ENCODE peak calls at places on chromosomes 4 and X, in seven cellular contexts. Z, H, F, A, K, G and B are unnamed samples.

GRCh38 chrX:19839770-19840254 is 47.6 kb downstream of the SH3KBP1 start:
- DNase-seq in K (no peak), A (peak; percentile 46), H (no peak), Z (no peak), G (peak; percentile 64), F (no peak), B (no peak)

GRCh38 chr4:1631136-1631535 is 53.0 kb downstream of the FAM53A start:
- DNase-seq in G (no peak), F (no peak), K (no peak), A (no peak), Z (no peak), H (no peak), B (no peak)

GRCh38 chrX:68647156-68647957 is at the start of gene STARD8:
- DNase-seq in H (peak; percentile 55), G (no peak), K (peak; percentile 45), Z (peak; percentile 75), A (peak; percentile 34), F (peak; percentile 72), B (no peak)

GRCh38 chr4:169116270-169116901 is 106.3 kb upstream of the CBR4 start:
- DNase-seq in Z (no peak), A (peak; percentile 84), H (no peak), K (peak; percentile 63), F (peak; percentile 65), G (no peak), B (no peak)

GRCh38 chrX:72306851-72307645 is 1.3 kb upstream of the CITED1 start:
- DNase-seq in K (peak; percentile 66), A (peak; percentile 70), F (peak; percentile 72), G (no peak), H (peak; percentile 49), Z (peak; percentile 87), B (peak; percentile 68)

GRCh38 chrX:136694491-136695087 is 46.6 kb downstream of the CD40LG start:
- DNase-seq in G (no peak), K (peak; percentile 58), H (peak; percentile 48), F (peak; percentile 62), A (peak; percentile 20), Z (peak; percentile 62), B (no peak)

GRCh38 chrX:131728295-131729145 is 184.6 kb downstream of the OR13H1 start:
- DNase-seq in H (no peak), G (peak; percentile 84), A (peak; percentile 78), F (no peak), K (peak; percentile 86), Z (peak; percentile 54), B (peak; percentile 92)

GRCh38 chr4:8278421-8279287 is 9.1 kb downstream of the HTRA3 start:
- DNase-seq in G (no peak), K (peak; percentile 93), Z (no peak), F (peak; percentile 89), H (no peak), A (peak; percentile 46), B (no peak)

DNA sequence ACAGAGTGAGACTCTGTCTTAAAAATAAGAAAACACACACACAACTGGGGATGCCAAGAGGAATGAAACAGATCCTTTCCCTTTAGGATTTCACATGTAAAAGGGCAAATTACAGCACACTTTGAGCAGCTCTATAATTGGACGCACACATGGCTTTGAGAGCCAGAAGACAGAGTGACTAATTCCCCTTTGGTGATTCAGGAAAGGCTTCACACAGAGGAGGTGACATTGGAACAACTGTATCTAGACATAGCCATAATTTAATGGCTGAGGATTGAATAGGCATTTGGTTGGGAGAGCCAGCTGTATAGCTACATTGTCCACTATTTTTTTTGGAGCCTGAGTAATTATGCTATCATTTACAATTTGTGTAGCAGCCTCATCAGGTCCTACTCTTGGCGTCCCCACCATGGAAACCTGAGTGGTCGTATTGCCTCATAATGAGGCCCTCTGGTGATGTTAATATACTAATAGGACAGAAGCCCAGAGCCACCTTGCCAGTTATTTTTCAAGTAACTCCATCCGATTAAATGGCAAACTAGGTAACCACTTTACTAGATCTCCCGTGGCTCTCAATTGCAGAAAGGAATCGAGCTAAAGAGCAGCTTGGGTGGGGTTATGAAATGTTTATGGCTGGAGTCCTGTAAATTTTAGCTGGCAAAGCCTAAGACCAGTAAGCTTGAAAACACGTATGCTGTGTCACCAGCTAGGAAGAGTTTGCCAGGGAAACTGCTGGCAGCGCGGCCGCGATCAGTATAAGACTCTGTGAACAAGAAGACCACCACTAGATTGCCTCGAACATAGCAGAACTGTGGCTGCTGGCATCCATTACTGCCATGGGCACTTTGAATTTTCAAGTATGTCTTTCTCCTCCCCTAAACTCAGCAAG is 8.4 kb upstream of the PPEF1 start:
- DNase-seq in A (no peak), H (no peak), K (no peak), F (peak; percentile 61), G (no peak), Z (no peak), B (no peak)
- H3K27ac ChIP-seq in A (no peak overlapping the region), H (no peak overlapping the region), K (no peak overlapping the region), F (no peak overlapping the region), G (no peak overlapping the region), Z (no peak overlapping the region), B (no peak overlapping the region)

GRCh38 chr4:3321295-3321889 is 28.6 kb downstream of the RGS12 start:
- DNase-seq in H (no peak), K (no peak), A (no peak), G (no peak), F (peak; percentile 57), Z (peak; percentile 61), B (peak; percentile 17)
- H3K9ac ChIP-seq in H (peak overlapping the region; percentile 31), K (no peak overlapping the region), A (no peak overlapping the region), G (no peak overlapping the region), F (peak overlapping the region; percentile 68), Z (no peak overlapping the region), B (no peak overlapping the region)

GRCh38 chr4:121900132-121900983 is 30.1 kb upstream of the BBS7 start:
- DNase-seq in Z (peak; percentile 27), H (peak; percentile 59), G (peak; percentile 12), A (peak; percentile 33), F (peak; percentile 74), K (peak; percentile 61), B (peak; percentile 44)
- H3K4me1 ChIP-seq in Z (no peaks in the 10 kb centered on the region), H (no peaks in the 10 kb centered on the region), G (no peaks in the 10 kb centered on the region), A (no peaks in the 10 kb centered on the region), F (no peaks in the 10 kb centered on the region), K (no peaks in the 10 kb centered on the region), B (no peaks in the 10 kb centered on the region)

DNA sequence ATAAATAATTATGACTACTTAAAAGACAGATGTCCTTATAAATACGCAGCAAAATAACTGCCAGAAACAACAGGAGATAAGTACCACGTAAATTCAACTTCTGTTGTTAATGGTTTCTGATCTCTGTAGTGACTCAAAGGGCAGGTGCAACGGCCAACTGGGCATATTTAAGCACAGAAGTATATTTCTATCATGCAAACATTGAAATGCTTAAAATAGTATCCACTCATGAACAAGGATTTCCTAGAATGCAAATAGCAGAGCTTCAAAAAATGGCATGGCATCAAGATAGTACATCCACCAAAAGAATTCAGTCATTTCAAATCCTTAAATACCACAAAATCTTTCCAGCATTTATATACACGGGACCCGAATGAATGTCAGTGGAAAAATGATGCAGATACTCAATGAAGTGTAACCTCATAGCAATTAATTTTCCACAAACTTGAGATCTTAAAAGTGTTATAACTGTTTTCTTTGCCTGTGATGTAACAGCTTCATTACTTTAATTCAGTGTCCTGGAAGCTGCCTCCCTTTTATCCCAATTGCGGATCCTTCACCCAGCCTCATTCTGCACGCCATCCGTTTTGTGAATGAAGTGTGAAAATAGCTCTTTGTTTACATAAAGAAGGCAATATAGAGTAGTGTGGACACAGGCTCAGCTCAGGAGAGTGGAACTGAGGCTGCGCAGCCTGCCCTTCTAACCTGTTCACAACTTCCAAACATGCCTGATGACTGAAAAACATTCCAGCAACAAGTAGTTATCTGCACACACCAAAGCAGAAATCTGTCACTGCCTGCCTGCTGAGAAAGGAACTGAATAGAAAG is 10.1 kb downstream of the PDGFC start:
- DNase-seq in G (no peak), K (no peak), A (no peak), Z (no peak), H (no peak), F (no peak), B (no peak)
- H3K27ac ChIP-seq in G (no peak overlapping the region), K (peak overlapping the region; percentile 82), A (no peak overlapping the region), Z (peak overlapping the region; percentile 63), H (no peak overlapping the region), F (peak overlapping the region; percentile 73), B (no peak overlapping the region)

GRCh38 chrX:2690856-2691542 is at the start of gene CD99:
- DNase-seq in G (peak; percentile 46), A (peak; percentile 77), H (peak; percentile 84), Z (peak; percentile 90), F (peak; percentile 91), K (peak; percentile 78), B (peak; percentile 93)
- H3K9ac ChIP-seq in G (peak within 1 kb of the TSS; percentile 87), A (peak within 1 kb of the TSS; percentile 90), H (peak within 1 kb of the TSS; percentile 87), Z (peak within 1 kb of the TSS; percentile 87), F (peak within 1 kb of the TSS; percentile 94), K (peak within 1 kb of the TSS; percentile 88), B (peak within 1 kb of the TSS; percentile 92)

GRCh38 chr4:3077796-3078195 is 3.3 kb downstream of the HTT start:
- DNase-seq in A (no peak), Z (no peak), F (no peak), G (peak; percentile 86), K (no peak), H (no peak), B (no peak)
- H3K4me1 ChIP-seq in A (peaks cover 11% of the 10 kb centered on the region), Z (peaks cover 6% of the 10 kb centered on the region), F (peaks cover 9% of the 10 kb centered on the region), G (peaks cover 21% of the 10 kb centered on the region), K (peaks cover 4% of the 10 kb centered on the region), H (peaks cover 28% of the 10 kb centered on the region), B (peaks cover 11% of the 10 kb centered on the region)

GRCh38 chr4:10212400-10212799 is 95.8 kb upstream of the WDR1 start:
- DNase-seq in A (peak; percentile 67), H (no peak), Z (no peak), K (no peak), G (no peak), F (peak; percentile 64), B (no peak)
- H3K27ac ChIP-seq in A (no peak overlapping the region), H (no peak overlapping the region), Z (no peak overlapping the region), K (no peak overlapping the region), G (no peak overlapping the region), F (no peak overlapping the region), B (no peak overlapping the region)

GRCh38 chrX:153732406-153732805 is 7.8 kb downstream of the ABCD1 start:
- DNase-seq in G (no peak), A (peak; percentile 55), Z (no peak), F (peak; percentile 38), H (no peak), K (no peak), B (no peak)
- H3K9ac ChIP-seq in G (no peak overlapping the region), A (no peak overlapping the region), Z (no peak overlapping the region), F (no peak overlapping the region), H (no peak overlapping the region), K (no peak overlapping the region), B (no peak overlapping the region)

GRCh38 chr4:6609415-6610079 is 30.9 kb upstream of the MRFAP1 start:
- DNase-seq in H (no peak), F (no peak), K (no peak), A (no peak), G (no peak), Z (no peak), B (no peak)
- H3K4me1 ChIP-seq in H (no peaks in the 10 kb centered on the region), F (no peaks in the 10 kb centered on the region), K (no peaks in the 10 kb centered on the region), A (no peaks in the 10 kb centered on the region), G (no peaks in the 10 kb centered on the region), Z (no peaks in the 10 kb centered on the region), B (no peaks in the 10 kb centered on the region)

GRCh38 chrX:43564953-43565352 is 91.1 kb upstream of the MAOA start:
- DNase-seq in K (no peak), H (no peak), G (no peak), F (no peak), A (no peak), Z (no peak), B (no peak)

GRCh38 chrX:43560247-43560946 is 95.7 kb upstream of the MAOA start:
- DNase-seq in Z (no peak), F (no peak), A (no peak), K (no peak), G (no peak), H (no peak), B (no peak)

GRCh38 chrX:43562372-43562771 is 93.7 kb upstream of the MAOA start:
- DNase-seq in K (no peak), G (no peak), A (no peak), H (no peak), Z (no peak), F (no peak), B (no peak)

GRCh38 chrX:43566170-43566569 is 89.9 kb upstream of the MAOA start:
- DNase-seq in Z (no peak), H (no peak), G (no peak), F (no peak), A (no peak), K (no peak), B (no peak)
- H3K27ac ChIP-seq in Z (no peak overlapping the region), H (no peak overlapping the region), G (no peak overlapping the region), F (no peak overlapping the region), A (no peak overlapping the region), K (no peak overlapping the region), B (no peak overlapping the region)